ENCODE peak calls at places on chromosomes 16 and 17, in seven cellular contexts. One of them, this sample, is unnamed.

GRCh38 chr17:50690887-50691549 is 16.7 kb downstream of the ANKRD40 start:
- DNase-seq in NCI-H446 treated with DMSO at 0.1 percent for 48 hours: no peak
- DNase-seq in ELF-1: no peak
- DNase-seq in COR-L47: no peak
- DNase-seq in thyroid gland: no peak
- DNase-seq in NCI-H2081: no peak
- DNase-seq in NCI-H187: no peak
- DNase-seq in this sample: no peak

GRCh38 chr16:78520470-78520869 is 421.0 kb downstream of the WWOX start:
- DNase-seq in NCI-H446 treated with DMSO at 0.1 percent for 48 hours: no peak
- DNase-seq in ELF-1: no peak
- DNase-seq in COR-L47: no peak
- DNase-seq in thyroid gland: no peak
- DNase-seq in NCI-H2081: no peak
- DNase-seq in NCI-H187: no peak
- DNase-seq in this sample: no peak

GRCh38 chr17:78129385-78130079 is 977 bp upstream of the TMC6 start:
- DNase-seq in NCI-H446 treated with DMSO at 0.1 percent for 48 hours: no peak
- DNase-seq in ELF-1: no peak
- DNase-seq in COR-L47: no peak
- DNase-seq in thyroid gland: no peak
- DNase-seq in NCI-H2081: no peak
- DNase-seq in NCI-H187: no peak
- DNase-seq in this sample: no peak

GRCh38 chr16:9316008-9316407 is 224.6 kb downstream of the HAPSTR1 start:
- DNase-seq in NCI-H446 treated with DMSO at 0.1 percent for 48 hours: no peak
- DNase-seq in ELF-1: no peak
- DNase-seq in COR-L47: no peak
- DNase-seq in thyroid gland: no peak
- DNase-seq in NCI-H2081: no peak
- DNase-seq in NCI-H187: no peak
- DNase-seq in this sample: no peak

GRCh38 chr16:921321-921905 is 49.4 kb downstream of the LMF1 start:
- DNase-seq in NCI-H446 treated with DMSO at 0.1 percent for 48 hours: no peak
- DNase-seq in ELF-1: no peak
- DNase-seq in COR-L47: no peak
- DNase-seq in thyroid gland: no peak
- DNase-seq in NCI-H2081: no peak
- DNase-seq in NCI-H187: no peak
- DNase-seq in this sample: no peak

GRCh38 chr16:57307365-57307764 is 22.9 kb upstream of the PLLP start:
- DNase-seq in NCI-H446 treated with DMSO at 0.1 percent for 48 hours: no peak
- DNase-seq in ELF-1: no peak
- DNase-seq in COR-L47: no peak
- DNase-seq in thyroid gland: no peak
- DNase-seq in NCI-H2081: no peak
- DNase-seq in NCI-H187: no peak
- DNase-seq in this sample: no peak

GRCh38 chr17:45828171-45829133 is 16.2 kb upstream of the SPPL2C start:
- DNase-seq in NCI-H446 treated with DMSO at 0.1 percent for 48 hours: no peak
- DNase-seq in ELF-1: no peak
- DNase-seq in COR-L47: no peak
- DNase-seq in thyroid gland: no peak
- DNase-seq in NCI-H2081: no peak
- DNase-seq in NCI-H187: no peak
- DNase-seq in this sample: no peak

GRCh38 chr16:88651989-88652762 is 1.3 kb upstream of the CYBA start:
- DNase-seq in NCI-H446 treated with DMSO at 0.1 percent for 48 hours: no peak
- DNase-seq in ELF-1: no peak
- DNase-seq in COR-L47: no peak
- DNase-seq in thyroid gland: no peak
- DNase-seq in NCI-H2081: no peak
- DNase-seq in NCI-H187: no peak
- DNase-seq in this sample: no peak

GRCh38 chr17:82372591-82373452 is 1.3 kb downstream of the UTS2R start:
- DNase-seq in NCI-H446 treated with DMSO at 0.1 percent for 48 hours: no peak
- DNase-seq in ELF-1: no peak
- DNase-seq in COR-L47: no peak
- DNase-seq in thyroid gland: peak
- DNase-seq in NCI-H2081: no peak
- DNase-seq in NCI-H187: no peak
- DNase-seq in this sample: no peak

GRCh38 chr16:11597268-11597690 is 10.6 kb upstream of the LITAF start:
- DNase-seq in NCI-H446 treated with DMSO at 0.1 percent for 48 hours: no peak
- DNase-seq in ELF-1: no peak
- DNase-seq in COR-L47: no peak
- DNase-seq in thyroid gland: peak
- DNase-seq in NCI-H2081: no peak
- DNase-seq in NCI-H187: no peak
- DNase-seq in this sample: no peak

GRCh38 chr16:18841833-18842525 is 40.6 kb upstream of the ARL6IP1 start:
- DNase-seq in NCI-H446 treated with DMSO at 0.1 percent for 48 hours: no peak
- DNase-seq in ELF-1: no peak
- DNase-seq in COR-L47: no peak
- DNase-seq in thyroid gland: no peak
- DNase-seq in NCI-H2081: no peak
- DNase-seq in NCI-H187: no peak
- DNase-seq in this sample: no peak

GRCh38 chr17:6779411-6779810 is 3.4 kb downstream of the FBXO39 start:
- DNase-seq in NCI-H446 treated with DMSO at 0.1 percent for 48 hours: no peak
- DNase-seq in ELF-1: no peak
- DNase-seq in COR-L47: no peak
- DNase-seq in thyroid gland: no peak
- DNase-seq in NCI-H2081: no peak
- DNase-seq in NCI-H187: no peak
- DNase-seq in this sample: no peak

GRCh38 chr17:76360461-76360860 is 6.7 kb upstream of the PRPSAP1 start:
- DNase-seq in NCI-H446 treated with DMSO at 0.1 percent for 48 hours: no peak
- DNase-seq in ELF-1: no peak
- DNase-seq in COR-L47: no peak
- DNase-seq in thyroid gland: no peak
- DNase-seq in NCI-H2081: no peak
- DNase-seq in NCI-H187: no peak
- DNase-seq in this sample: no peak

GRCh38 chr16:12613131-12613991 is 190.3 kb downstream of the CPPED1 start:
- DNase-seq in NCI-H446 treated with DMSO at 0.1 percent for 48 hours: no peak
- DNase-seq in ELF-1: peak
- DNase-seq in COR-L47: no peak
- DNase-seq in thyroid gland: no peak
- DNase-seq in NCI-H2081: no peak
- DNase-seq in NCI-H187: no peak
- DNase-seq in this sample: no peak

GRCh38 chr16:48409839-48410610 is 24.8 kb upstream of the SIAH1 start:
- DNase-seq in NCI-H446 treated with DMSO at 0.1 percent for 48 hours: no peak
- DNase-seq in ELF-1: no peak
- DNase-seq in COR-L47: no peak
- DNase-seq in thyroid gland: peak
- DNase-seq in NCI-H2081: no peak
- DNase-seq in NCI-H187: no peak
- DNase-seq in this sample: peak

GRCh38 chr16:88539261-88539651 is 30.9 kb upstream of the ZC3H18 start:
- DNase-seq in NCI-H446 treated with DMSO at 0.1 percent for 48 hours: no peak
- DNase-seq in ELF-1: no peak
- DNase-seq in COR-L47: no peak
- DNase-seq in thyroid gland: no peak
- DNase-seq in NCI-H2081: no peak
- DNase-seq in NCI-H187: no peak
- DNase-seq in this sample: no peak

GRCh38 chr17:223723-224471 is 42.4 kb upstream of the DOC2B start:
- DNase-seq in NCI-H446 treated with DMSO at 0.1 percent for 48 hours: no peak
- DNase-seq in ELF-1: no peak
- DNase-seq in COR-L47: no peak
- DNase-seq in thyroid gland: no peak
- DNase-seq in NCI-H2081: no peak
- DNase-seq in NCI-H187: no peak
- DNase-seq in this sample: no peak

GRCh38 chr16:85424260-85425060 is 188.7 kb upstream of the GSE1 start:
- DNase-seq in NCI-H446 treated with DMSO at 0.1 percent for 48 hours: no peak
- DNase-seq in ELF-1: no peak
- DNase-seq in COR-L47: no peak
- DNase-seq in thyroid gland: peak
- DNase-seq in NCI-H2081: no peak
- DNase-seq in NCI-H187: no peak
- DNase-seq in this sample: no peak

GRCh38 chr16:83898463-83899271 is at the start of gene MLYCD:
- DNase-seq in NCI-H446 treated with DMSO at 0.1 percent for 48 hours: no peak
- DNase-seq in ELF-1: peak
- DNase-seq in COR-L47: peak
- DNase-seq in thyroid gland: peak
- DNase-seq in NCI-H2081: peak
- DNase-seq in NCI-H187: peak
- DNase-seq in this sample: peak

GRCh38 chr17:50459756-50460155 is 8.9 kb downstream of the CHAD start:
- DNase-seq in NCI-H446 treated with DMSO at 0.1 percent for 48 hours: no peak
- DNase-seq in ELF-1: no peak
- DNase-seq in COR-L47: no peak
- DNase-seq in thyroid gland: no peak
- DNase-seq in NCI-H2081: no peak
- DNase-seq in NCI-H187: no peak
- DNase-seq in this sample: no peak

GRCh38 chr17:31093866-31094599 is 744 bp upstream of the NF1 start:
- DNase-seq in NCI-H446 treated with DMSO at 0.1 percent for 48 hours: no peak
- DNase-seq in ELF-1: peak
- DNase-seq in COR-L47: no peak
- DNase-seq in thyroid gland: no peak
- DNase-seq in NCI-H2081: no peak
- DNase-seq in NCI-H187: no peak
- DNase-seq in this sample: peak

This sample was measured in left colon.